ENCODE peak calls at places on chromosome 14, in six cellular contexts. P, L, H, M, O and E are unnamed samples. For H3K4me1, the result is how much of the 10 kb centered on the place peaks cover.

GRCh38 chr14:75884198-75884611 is 97.6 kb downstream of the TGFB3 start:
- DNase-seq in P (no peak), L (no peak), H (no peak), M (no peak), O (peak), E (no peak)

GRCh38 chr14:69500736-69501135 is 16.2 kb downstream of the PLEKHD1 start:
- DNase-seq in P (no peak), L (no peak), H (no peak), M (no peak), O (peak), E (no peak)

GRCh38 chr14:62501021-62501750 is 544.1 kb downstream of the KCNH5 start:
- DNase-seq in P (no peak), L (no peak), H (no peak), M (no peak), O (no peak), E (no peak)

GRCh38 chr14:104151028-104151385 is 12.6 kb downstream of the KIF26A start:
- DNase-seq in P (no peak), L (no peak), H (no peak), M (no peak), O (no peak), E (no peak)

GRCh38 chr14:59435987-59436386 is 29.2 kb downstream of the GPR135 start:
- DNase-seq in P (no peak), L (no peak), H (no peak), M (no peak), O (no peak), E (no peak)

GRCh38 chr14:105488781-105489606 is 2.1 kb upstream of the TEDC1 start:
- DNase-seq in P (no peak), L (no peak), H (no peak), M (no peak), O (no peak), E (no peak)

GRCh38 chr14:93970589-93970966 is 5.8 kb downstream of the ASB2 start:
- DNase-seq in P (peak), L (no peak), H (peak), M (no peak), O (peak), E (peak)

GRCh38 chr14:59352951-59353350 is 112.2 kb downstream of the GPR135 start:
- DNase-seq in P (no peak), L (no peak), H (no peak), M (no peak), O (no peak), E (no peak)

GRCh38 chr14:85415015-85415712 is 114.8 kb upstream of the FLRT2 start:
- DNase-seq in P (peak), L (peak), H (no peak), M (peak), O (no peak), E (no peak)

GRCh38 chr14:105446971-105447370 is 27.3 kb downstream of the MTA1 start:
- DNase-seq in P (no peak), L (no peak), H (no peak), M (no peak), O (no peak), E (no peak)

GRCh38 chr14:68239988-68240387 is 420.4 kb downstream of the RAD51B start:
- DNase-seq in P (peak), L (no peak), H (no peak), M (no peak), O (no peak), E (peak)

GRCh38 chr14:94897092-94897491 is 127.2 kb upstream of the GSC start:
- DNase-seq in P (no peak), L (no peak), H (no peak), M (no peak), O (no peak), E (no peak)

GRCh38 chr14:103537175-103537990 is 8.4 kb downstream of the TRMT61A start:
- DNase-seq in P (no peak), L (no peak), H (no peak), M (no peak), O (no peak), E (no peak)

GRCh38 chr14:91901449-91902250 is 34.3 kb upstream of the TC2N start:
- DNase-seq in P (no peak), L (no peak), H (peak), M (no peak), O (no peak), E (no peak)

GRCh38 chr14:61227893-61228591 is 53.1 kb downstream of the TMEM30B start:
- DNase-seq in P (no peak), L (no peak), H (no peak), M (no peak), O (no peak), E (no peak)

GRCh38 chr14:76647699-76648298 is 113.5 kb upstream of the VASH1 start:
- DNase-seq in P (no peak), L (no peak), H (no peak), M (no peak), O (peak), E (peak)

GRCh38 chr14:97221572-97221971 is 424.4 kb downstream of the VRK1 start:
- DNase-seq in P (no peak), L (no peak), H (no peak), M (no peak), O (no peak), E (no peak)

GRCh38 chr14:35342160-35343010 is 50.2 kb downstream of the PSMA6 start:
- DNase-seq in P (peak), L (no peak), H (peak), M (no peak), O (no peak), E (no peak)

GRCh38 chr14:37145395-37145794 is 27.0 kb downstream of the SLC25A21 start:
- DNase-seq in P (no peak), L (no peak), H (no peak), M (no peak), O (no peak), E (no peak)

DNA sequence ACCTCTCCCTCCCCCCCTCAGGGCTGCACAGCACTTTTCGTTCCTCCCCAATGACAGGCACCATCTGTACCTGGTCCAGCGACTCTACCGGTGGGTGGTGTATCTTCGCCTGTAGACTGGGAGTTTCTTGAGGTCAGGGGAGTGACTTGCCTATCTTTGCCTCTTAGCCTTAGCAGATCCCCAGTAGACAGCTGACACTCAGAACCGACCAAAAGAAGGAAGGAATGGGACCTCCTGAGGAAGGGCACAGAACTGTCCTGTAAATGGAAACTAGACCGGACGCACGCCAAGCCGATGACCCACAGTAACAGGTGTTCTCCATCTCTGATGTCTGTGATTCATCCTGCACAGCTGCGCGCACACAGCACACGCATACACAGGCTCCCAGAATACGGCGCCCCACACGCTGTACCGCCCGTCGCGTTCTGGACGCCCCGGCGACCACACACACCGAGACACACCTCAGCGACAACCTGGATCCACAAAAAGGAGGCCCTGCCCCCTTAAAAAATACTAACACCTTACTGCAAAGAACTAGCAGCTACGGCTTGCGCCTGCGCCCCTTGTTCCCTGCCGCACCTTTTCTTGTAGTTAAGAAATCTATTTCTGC is 673 bp upstream of the TTC9 start:
- DNase-seq in P (peak), L (no peak), H (peak), M (peak), O (peak), E (peak)
- TF ChIP-seq POLR2AphosphoS5 in P (no peak), L (no peak), H (peak), M (no peak), O (no peak), E (peak)

GRCh38 chr14:89588840-89589296 is 171.8 kb upstream of the FOXN3 start:
- DNase-seq in P (no peak), L (no peak), H (no peak), M (no peak), O (no peak), E (no peak)

GRCh38 chr14:89586258-89587127 is 169.5 kb upstream of the FOXN3 start:
- DNase-seq in P (no peak), L (no peak), H (no peak), M (no peak), O (no peak), E (no peak)

GRCh38 chr14:89588016-89588415 is 171.0 kb upstream of the FOXN3 start:
- DNase-seq in P (no peak), L (no peak), H (no peak), M (no peak), O (no peak), E (no peak)

GRCh38 chr14:89589400-89590128 is 172.5 kb upstream of the FOXN3 start:
- DNase-seq in P (peak), L (no peak), H (no peak), M (no peak), O (no peak), E (no peak)

DNA sequence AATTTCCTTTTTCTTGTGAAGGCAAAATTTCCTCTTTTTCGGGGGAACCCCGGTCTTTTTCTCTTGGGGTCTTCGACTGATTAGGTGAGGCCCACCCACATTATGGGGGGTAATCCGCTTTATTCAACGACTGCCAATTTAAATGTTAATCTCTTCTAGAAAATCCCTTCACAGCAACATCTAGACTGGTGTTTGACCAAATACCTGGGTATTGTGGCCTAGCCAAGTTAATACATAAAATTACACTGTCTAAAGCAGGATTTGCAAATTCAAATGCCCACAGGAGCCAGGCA is 170.0 kb upstream of the FOXN3 start:
- DNase-seq in P (no peak), L (no peak), H (no peak), M (no peak), O (no peak), E (no peak)
- H3K4me1 ChIP-seq in P (under half), L (under half), H (under half), M (under half), O (under half), E (under half)

DNA sequence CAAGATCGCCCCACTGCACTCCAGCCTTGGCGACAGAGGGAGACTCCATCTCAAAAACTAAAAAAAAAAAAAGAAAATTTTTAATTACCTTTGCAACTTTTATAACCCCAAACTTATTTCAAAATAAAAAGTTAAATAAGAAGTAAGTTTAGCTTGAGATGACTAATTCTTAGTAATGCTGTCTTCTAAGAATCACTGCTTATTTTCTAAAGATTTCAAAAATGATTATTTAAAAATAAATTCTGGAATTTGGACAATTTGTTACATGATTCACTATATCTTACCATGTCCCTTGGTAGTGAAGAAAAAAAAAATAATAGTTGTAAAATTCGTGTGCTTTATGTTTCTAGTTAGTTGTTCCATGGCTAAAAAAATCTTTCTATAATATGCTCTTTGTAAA is 11.6 kb upstream of the HECTD1 start:
- DNase-seq in P (no peak), L (no peak), H (no peak), M (no peak), O (no peak), E (no peak)
- TF ChIP-seq EP300 in P (no peak), L (no peak), H (no peak), M (no peak), O (no peak), E (no peak)

DNA sequence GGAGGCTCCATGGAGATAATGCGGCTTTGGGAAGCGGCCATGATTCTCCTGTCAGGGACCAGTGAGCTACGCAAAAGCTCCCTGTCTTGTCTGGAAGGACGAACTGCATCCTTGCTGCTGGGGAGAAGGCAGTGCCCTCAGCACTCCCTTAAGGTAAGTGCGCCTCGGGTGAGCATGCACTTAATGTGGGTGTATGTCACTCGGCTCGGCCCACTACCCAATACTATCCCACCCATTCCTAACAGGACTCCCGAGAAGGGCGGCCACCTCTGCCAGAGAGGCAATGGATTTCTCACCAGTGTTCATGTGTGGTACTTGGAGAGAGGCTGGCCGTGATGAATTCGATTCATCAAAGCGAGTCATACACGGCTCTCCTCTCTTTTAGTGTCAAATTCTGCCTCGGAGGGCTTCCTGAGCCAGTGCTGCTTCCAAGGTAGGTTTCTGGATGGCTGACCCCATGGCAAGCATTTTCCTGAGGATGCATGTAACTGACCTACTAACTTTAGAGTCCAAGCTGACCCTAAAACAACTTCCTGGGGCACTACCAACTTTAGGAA is 151.7 kb upstream of the RTL1 start:
- DNase-seq in P (no peak), L (no peak), H (no peak), M (no peak), O (no peak), E (no peak)
- TF ChIP-seq POLR2AphosphoS5 in P (no peak), L (no peak), H (no peak), M (no peak), O (no peak), E (no peak)